ENCODE peak calls at places on chromosomes 6 and 20, in six cellular contexts. One of them, this sample, is unnamed.

GRCh38 chr20:818001-818664 is 15.4 kb upstream of the FAM110A start:
- DNase-seq in epithelial cell of esophagus: peak; percentile 50
- DNase-seq in AG04449: no peak
- DNase-seq in GM12865: no peak
- DNase-seq in SK-N-SH: no peak
- DNase-seq in IMR-90: no peak
- DNase-seq in this sample: no peak

GRCh38 chr6:144331610-144332009 is 46.5 kb downstream of the UTRN start:
- DNase-seq in epithelial cell of esophagus: peak; percentile 53
- DNase-seq in AG04449: peak; percentile 52
- DNase-seq in GM12865: no peak
- DNase-seq in SK-N-SH: no peak
- DNase-seq in IMR-90: peak; percentile 93
- DNase-seq in this sample: no peak

GRCh38 chr6:135475292-135475886 is 22.2 kb downstream of the AHI1 start:
- DNase-seq in epithelial cell of esophagus: no peak
- DNase-seq in AG04449: no peak
- DNase-seq in GM12865: no peak
- DNase-seq in SK-N-SH: peak; percentile 62
- DNase-seq in IMR-90: peak; percentile 73
- DNase-seq in this sample: no peak

GRCh38 chr20:13338097-13338661 is 117.1 kb downstream of the ISM1 start:
- DNase-seq in epithelial cell of esophagus: no peak
- DNase-seq in AG04449: no peak
- DNase-seq in GM12865: no peak
- DNase-seq in SK-N-SH: no peak
- DNase-seq in IMR-90: no peak
- DNase-seq in this sample: no peak

GRCh38 chr20:25323486-25324246 is 67.0 kb downstream of the ABHD12 start:
- DNase-seq in epithelial cell of esophagus: no peak
- DNase-seq in AG04449: no peak
- DNase-seq in GM12865: no peak
- DNase-seq in SK-N-SH: no peak
- DNase-seq in IMR-90: no peak
- DNase-seq in this sample: no peak

GRCh38 chr6:42729731-42730130 is 7.3 kb upstream of the PRPH2 start:
- DNase-seq in epithelial cell of esophagus: peak; percentile 39
- DNase-seq in AG04449: no peak
- DNase-seq in GM12865: no peak
- DNase-seq in SK-N-SH: no peak
- DNase-seq in IMR-90: peak; percentile 47
- DNase-seq in this sample: no peak

GRCh38 chr6:75611702-75612375 is 10.2 kb downstream of the SENP6 start:
- DNase-seq in epithelial cell of esophagus: no peak
- DNase-seq in AG04449: no peak
- DNase-seq in GM12865: peak; percentile 63
- DNase-seq in SK-N-SH: no peak
- DNase-seq in IMR-90: peak; percentile 33
- DNase-seq in this sample: no peak

GRCh38 chr6:24689964-24690363 is 23.1 kb downstream of the ACOT13 start:
- DNase-seq in epithelial cell of esophagus: no peak
- DNase-seq in AG04449: no peak
- DNase-seq in GM12865: no peak
- DNase-seq in SK-N-SH: no peak
- DNase-seq in IMR-90: no peak
- DNase-seq in this sample: no peak

GRCh38 chr6:113649276-113649675 is 207.9 kb upstream of the MARCKS start:
- DNase-seq in epithelial cell of esophagus: peak; percentile 93
- DNase-seq in AG04449: no peak
- DNase-seq in GM12865: peak; percentile 87
- DNase-seq in SK-N-SH: no peak
- DNase-seq in IMR-90: no peak
- DNase-seq in this sample: no peak

GRCh38 chr6:1494671-1495070 is 105.3 kb downstream of the FOXF2 start:
- DNase-seq in epithelial cell of esophagus: no peak
- DNase-seq in AG04449: no peak
- DNase-seq in GM12865: no peak
- DNase-seq in SK-N-SH: no peak
- DNase-seq in IMR-90: no peak
- DNase-seq in this sample: no peak
- H3K4me3 ChIP-seq in epithelial cell of esophagus: no peak overlapping the region
- H3K4me3 ChIP-seq in AG04449: no peak overlapping the region
- H3K4me3 ChIP-seq in GM12865: no peak overlapping the region
- H3K4me3 ChIP-seq in SK-N-SH: no peak overlapping the region
- H3K4me3 ChIP-seq in IMR-90: no peak overlapping the region
- H3K4me3 ChIP-seq in this sample: no peak overlapping the region

GRCh38 chr20:43563429-43563828 is 4.6 kb downstream of the SGK2 start:
- DNase-seq in epithelial cell of esophagus: no peak
- DNase-seq in AG04449: no peak
- DNase-seq in GM12865: peak; percentile 27
- DNase-seq in SK-N-SH: no peak
- DNase-seq in IMR-90: no peak
- DNase-seq in this sample: no peak
- TF ChIP-seq CTCF in epithelial cell of esophagus: no peak
- TF ChIP-seq CTCF in AG04449: no peak
- TF ChIP-seq CTCF in GM12865: no peak
- TF ChIP-seq CTCF in SK-N-SH: no peak
- TF ChIP-seq CTCF in IMR-90: no peak
- TF ChIP-seq CTCF in this sample: no peak

GRCh38 chr20:4465855-4466545 is 255.7 kb upstream of the PRND start:
- DNase-seq in epithelial cell of esophagus: no peak
- DNase-seq in AG04449: no peak
- DNase-seq in GM12865: no peak
- DNase-seq in SK-N-SH: no peak
- DNase-seq in IMR-90: peak; percentile 20
- DNase-seq in this sample: no peak
- H3K4me3 ChIP-seq in epithelial cell of esophagus: no peak overlapping the region
- H3K4me3 ChIP-seq in AG04449: no peak overlapping the region
- H3K4me3 ChIP-seq in GM12865: no peak overlapping the region
- H3K4me3 ChIP-seq in SK-N-SH: no peak overlapping the region
- H3K4me3 ChIP-seq in IMR-90: no peak overlapping the region
- H3K4me3 ChIP-seq in this sample: no peak overlapping the region

GRCh38 chr6:139657121-139657520 is 282.7 kb upstream of the CITED2 start:
- DNase-seq in epithelial cell of esophagus: no peak
- DNase-seq in AG04449: no peak
- DNase-seq in GM12865: no peak
- DNase-seq in SK-N-SH: no peak
- DNase-seq in IMR-90: no peak
- DNase-seq in this sample: no peak

GRCh38 chr6:139663996-139664395 is 289.5 kb upstream of the CITED2 start:
- DNase-seq in epithelial cell of esophagus: no peak
- DNase-seq in AG04449: no peak
- DNase-seq in GM12865: no peak
- DNase-seq in SK-N-SH: no peak
- DNase-seq in IMR-90: no peak
- DNase-seq in this sample: no peak

GRCh38 chr6:139655783-139656705 is 281.6 kb upstream of the CITED2 start:
- DNase-seq in epithelial cell of esophagus: peak; percentile 64
- DNase-seq in AG04449: no peak
- DNase-seq in GM12865: no peak
- DNase-seq in SK-N-SH: no peak
- DNase-seq in IMR-90: no peak
- DNase-seq in this sample: no peak

GRCh38 chr6:139659196-139659595 is 284.7 kb upstream of the CITED2 start:
- DNase-seq in epithelial cell of esophagus: peak; percentile 71
- DNase-seq in AG04449: no peak
- DNase-seq in GM12865: no peak
- DNase-seq in SK-N-SH: no peak
- DNase-seq in IMR-90: no peak
- DNase-seq in this sample: no peak

DNA sequence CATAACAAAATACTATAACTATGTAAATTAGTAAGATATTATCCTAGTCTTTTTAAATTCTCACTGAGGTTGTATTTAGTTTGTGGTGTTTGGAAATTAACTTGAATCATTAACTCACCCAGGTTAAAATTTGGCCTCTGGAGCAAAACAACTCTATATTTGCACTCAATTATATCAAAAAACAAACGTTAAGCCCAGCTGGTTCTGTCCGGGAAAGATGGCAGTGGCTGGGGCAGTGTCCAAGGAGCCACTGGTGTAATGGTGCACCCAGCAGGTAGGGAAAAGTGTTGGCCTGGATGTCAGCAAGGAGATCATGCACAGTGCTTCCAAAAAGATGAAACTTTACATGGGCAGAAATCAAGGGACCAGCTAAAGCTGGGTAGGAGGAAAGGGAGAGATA is 285.3 kb upstream of the CITED2 start:
- DNase-seq in epithelial cell of esophagus: no peak
- DNase-seq in AG04449: no peak
- DNase-seq in GM12865: no peak
- DNase-seq in SK-N-SH: no peak
- DNase-seq in IMR-90: no peak
- DNase-seq in this sample: peak; percentile 10
- TF ChIP-seq CTCF in epithelial cell of esophagus: no peak
- TF ChIP-seq CTCF in AG04449: no peak
- TF ChIP-seq CTCF in GM12865: no peak
- TF ChIP-seq CTCF in SK-N-SH: no peak
- TF ChIP-seq CTCF in IMR-90: no peak
- TF ChIP-seq CTCF in this sample: peak; percentile 11

GRCh38 chr20:61753987-61754956 is 311.4 kb downstream of the TAF4 start:
- DNase-seq in epithelial cell of esophagus: no peak
- DNase-seq in AG04449: no peak
- DNase-seq in GM12865: no peak
- DNase-seq in SK-N-SH: no peak
- DNase-seq in IMR-90: no peak
- DNase-seq in this sample: no peak
- H3K4me3 ChIP-seq in epithelial cell of esophagus: no peak overlapping the region
- H3K4me3 ChIP-seq in AG04449: no peak overlapping the region
- H3K4me3 ChIP-seq in GM12865: no peak overlapping the region
- H3K4me3 ChIP-seq in SK-N-SH: no peak overlapping the region
- H3K4me3 ChIP-seq in IMR-90: no peak overlapping the region
- H3K4me3 ChIP-seq in this sample: no peak overlapping the region

DNA sequence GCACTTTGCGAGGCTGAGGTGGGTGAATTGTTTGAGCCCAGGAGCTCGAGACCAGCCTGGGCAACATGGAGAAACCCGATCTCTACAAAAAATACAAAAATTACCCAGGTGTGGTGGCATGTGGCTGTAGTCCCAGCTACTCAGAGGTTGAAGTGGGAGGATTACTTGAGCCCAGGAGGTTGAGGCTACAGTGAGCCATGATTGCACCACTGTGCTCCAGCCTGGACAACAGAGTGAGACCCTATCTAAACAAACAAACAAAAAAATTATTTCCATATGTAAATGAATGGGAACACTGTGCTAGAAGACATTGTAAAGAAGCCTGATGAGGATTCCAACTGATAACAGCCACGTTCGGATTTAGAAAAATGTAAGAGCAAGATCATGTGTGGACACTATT is 154.2 kb downstream of the ZFP64 start:
- DNase-seq in epithelial cell of esophagus: no peak
- DNase-seq in AG04449: no peak
- DNase-seq in GM12865: no peak
- DNase-seq in SK-N-SH: no peak
- DNase-seq in IMR-90: no peak
- DNase-seq in this sample: no peak
- TF ChIP-seq CTCF in epithelial cell of esophagus: no peak
- TF ChIP-seq CTCF in AG04449: no peak
- TF ChIP-seq CTCF in GM12865: no peak
- TF ChIP-seq CTCF in SK-N-SH: no peak
- TF ChIP-seq CTCF in IMR-90: no peak
- TF ChIP-seq CTCF in this sample: no peak

DNA sequence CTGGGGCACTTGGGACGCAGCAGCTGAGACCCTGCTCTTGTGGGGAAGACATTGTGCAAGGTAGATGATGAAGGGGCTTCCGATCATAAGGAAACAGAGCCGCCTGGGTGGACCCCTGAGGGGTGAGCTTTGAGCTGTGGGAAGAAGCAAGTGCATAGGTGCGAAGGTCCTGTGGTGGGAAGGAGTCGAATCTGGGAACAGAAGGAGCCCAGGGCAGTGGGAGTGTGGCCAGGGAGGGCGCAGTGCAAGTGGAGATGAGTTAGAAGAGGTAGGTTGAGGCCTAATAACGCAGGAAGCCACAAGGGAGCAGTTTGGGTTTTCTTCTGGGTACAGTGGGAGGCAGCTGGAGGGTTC is 10.3 kb downstream of the RBM38 start:
- DNase-seq in epithelial cell of esophagus: no peak
- DNase-seq in AG04449: no peak
- DNase-seq in GM12865: no peak
- DNase-seq in SK-N-SH: no peak
- DNase-seq in IMR-90: no peak
- DNase-seq in this sample: no peak
- H3K4me3 ChIP-seq in epithelial cell of esophagus: no peak overlapping the region
- H3K4me3 ChIP-seq in AG04449: no peak overlapping the region
- H3K4me3 ChIP-seq in GM12865: no peak overlapping the region
- H3K4me3 ChIP-seq in SK-N-SH: no peak overlapping the region
- H3K4me3 ChIP-seq in IMR-90: no peak overlapping the region
- H3K4me3 ChIP-seq in this sample: no peak overlapping the region

DNA sequence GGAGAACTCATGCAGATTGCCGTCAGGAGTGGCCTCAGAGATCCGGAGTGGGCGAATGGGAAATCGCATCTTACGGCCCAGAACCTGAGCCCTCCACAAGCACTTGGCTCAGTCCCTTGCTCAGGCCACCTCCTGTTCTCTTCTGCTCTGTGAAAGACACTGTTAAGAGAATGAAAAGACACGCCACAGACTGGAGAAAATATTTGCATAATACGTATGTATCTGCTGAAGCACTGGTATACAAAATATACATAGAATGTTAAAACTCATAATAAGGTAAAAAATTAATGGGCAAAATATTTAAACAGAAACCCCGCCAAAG is 838 bp upstream of the POM121L2 start:
- DNase-seq in epithelial cell of esophagus: no peak
- DNase-seq in AG04449: no peak
- DNase-seq in GM12865: no peak
- DNase-seq in SK-N-SH: no peak
- DNase-seq in IMR-90: no peak
- DNase-seq in this sample: no peak
- TF ChIP-seq CTCF in epithelial cell of esophagus: no peak
- TF ChIP-seq CTCF in AG04449: no peak
- TF ChIP-seq CTCF in GM12865: no peak
- TF ChIP-seq CTCF in SK-N-SH: no peak
- TF ChIP-seq CTCF in IMR-90: no peak
- TF ChIP-seq CTCF in this sample: no peak

GRCh38 chr6:142647436-142648389 is 297.3 kb downstream of the HIVEP2 start:
- DNase-seq in epithelial cell of esophagus: no peak
- DNase-seq in AG04449: no peak
- DNase-seq in GM12865: no peak
- DNase-seq in SK-N-SH: peak; percentile 44
- DNase-seq in IMR-90: no peak
- DNase-seq in this sample: no peak
- H3K4me3 ChIP-seq in epithelial cell of esophagus: no peak overlapping the region
- H3K4me3 ChIP-seq in AG04449: no peak overlapping the region
- H3K4me3 ChIP-seq in GM12865: no peak overlapping the region
- H3K4me3 ChIP-seq in SK-N-SH: no peak overlapping the region
- H3K4me3 ChIP-seq in IMR-90: no peak overlapping the region
- H3K4me3 ChIP-seq in this sample: no peak overlapping the region

GRCh38 chr20:34956041-34956458 is 382 bp downstream of the MYH7B start:
- DNase-seq in epithelial cell of esophagus: no peak
- DNase-seq in AG04449: no peak
- DNase-seq in GM12865: no peak
- DNase-seq in SK-N-SH: no peak
- DNase-seq in IMR-90: no peak
- DNase-seq in this sample: no peak
- TF ChIP-seq CTCF in epithelial cell of esophagus: no peak
- TF ChIP-seq CTCF in AG04449: no peak
- TF ChIP-seq CTCF in GM12865: no peak
- TF ChIP-seq CTCF in SK-N-SH: peak; percentile 27
- TF ChIP-seq CTCF in IMR-90: no peak
- TF ChIP-seq CTCF in this sample: no peak